ENCODE peak calls at places on chromosomes 2 and 18, in eight cellular contexts. X is psoas muscle; E is stimulated activated CD4-positive, alpha-beta T cell treated with anti-CD3 and anti-CD28 coated beads, Interleukin-2, amount 100 ng/mL, for 48 hours; Z is NCI-H524; Q is AG10803; W is activated CD4-positive, alpha-beta T cell treated with anti-CD3 and anti-CD28 coated beads, Interleukin-2, amount 10 ng/mL, durations not matched to agents 7 days and 5 days; D is glutamatergic neuron; B is left ventricle myocardium inferior. V is an unnamed sample.

GRCh38 chr2:171822520-171823297 is 71.3 kb downstream of the SLC25A12 start:
- DNase-seq in X (no peak), E (no peak), Z (no peak), Q (peak; percentile 31), W (no peak), D (no peak), B (no peak), V (no peak)

GRCh38 chr2:28406276-28407096 is 13.8 kb downstream of the FOSL2 start:
- DNase-seq in X (peak; percentile 46), E (peak; percentile 44), Z (no peak), Q (peak; percentile 42), W (peak; percentile 65), D (no peak), B (no peak), V (no peak)

GRCh38 chr2:208501217-208501616 is 94.6 kb downstream of the PTH2R start:
- DNase-seq in X (no peak), E (no peak), Z (peak; percentile 72), Q (no peak), W (no peak), D (peak; percentile 35), B (no peak), V (peak; percentile 46)

GRCh38 chr2:36572752-36573125 is 25.2 kb downstream of the FEZ2 start:
- DNase-seq in X (no peak), E (no peak), Z (no peak), Q (no peak), W (no peak), D (no peak), B (no peak), V (no peak)

GRCh38 chr18:35247412-35248249 is 6.8 kb downstream of the ZNF397 start:
- DNase-seq in X (no peak), E (no peak), Z (no peak), Q (peak; percentile 10), W (no peak), D (no peak), B (no peak), V (no peak)

GRCh38 chr2:189798312-189799029 is 14.2 kb downstream of the PMS1 start:
- DNase-seq in X (no peak), E (no peak), Z (no peak), Q (peak; percentile 71), W (no peak), D (no peak), B (no peak), V (no peak)

GRCh38 chr18:8762968-8763367 is 57.6 kb downstream of the MTCL1 start:
- DNase-seq in X (no peak), E (no peak), Z (no peak), Q (no peak), W (no peak), D (no peak), B (no peak), V (no peak)

GRCh38 chr18:70826571-70826970 is 537.7 kb downstream of the SOCS6 start:
- DNase-seq in X (no peak), E (no peak), Z (no peak), Q (no peak), W (no peak), D (no peak), B (no peak), V (no peak)

GRCh38 chr2:79573895-79574674 is 61.2 kb downstream of the CTNNA2 start:
- DNase-seq in X (no peak), E (no peak), Z (no peak), Q (no peak), W (no peak), D (no peak), B (no peak), V (no peak)

GRCh38 chr2:162824319-162824718 is 14.2 kb downstream of the KCNH7 start:
- DNase-seq in X (no peak), E (no peak), Z (no peak), Q (no peak), W (no peak), D (no peak), B (no peak), V (peak; percentile 69)

GRCh38 chr2:10347559-10347941 is 44.8 kb downstream of the HPCAL1 start:
- DNase-seq in X (no peak), E (no peak), Z (no peak), Q (no peak), W (no peak), D (no peak), B (no peak), V (no peak)

GRCh38 chr18:79516441-79516931 is 120.8 kb downstream of the NFATC1 start:
- DNase-seq in X (no peak), E (no peak), Z (no peak), Q (no peak), W (peak; percentile 18), D (no peak), B (no peak), V (no peak)

GRCh38 chr2:52880872-52881271 is 886.7 kb upstream of the CHAC2 start:
- DNase-seq in X (no peak), E (no peak), Z (no peak), Q (no peak), W (no peak), D (no peak), B (no peak), V (no peak)

GRCh38 chr2:122203523-122203922 is 448.1 kb downstream of the TSN start:
- DNase-seq in X (no peak), E (no peak), Z (peak; percentile 85), Q (peak; percentile 85), W (no peak), D (no peak), B (no peak), V (no peak)

GRCh38 chr2:96860065-96861029 is 2.5 kb upstream of the ANKRD39 start:
- DNase-seq in X (no peak), E (no peak), Z (no peak), Q (no peak), W (no peak), D (no peak), B (no peak), V (no peak)

GRCh38 chr2:8627019-8627691 is 54.7 kb upstream of the ID2 start:
- DNase-seq in X (no peak), E (no peak), Z (no peak), Q (no peak), W (no peak), D (no peak), B (no peak), V (no peak)

GRCh38 chr18:32760391-32760790 is 12.4 kb downstream of the KLHL14 start:
- DNase-seq in X (no peak), E (no peak), Z (no peak), Q (no peak), W (no peak), D (no peak), B (no peak), V (no peak)

GRCh38 chr2:234952270-234953115 is 676 bp downstream of the SH3BP4 start:
- DNase-seq in X (no peak), E (no peak), Z (peak; percentile 4), Q (no peak), W (no peak), D (peak; percentile 66), B (no peak), V (no peak)

GRCh38 chr2:2703792-2704191 is 372.7 kb upstream of the MYT1L start:
- DNase-seq in X (no peak), E (no peak), Z (no peak), Q (no peak), W (no peak), D (no peak), B (no peak), V (no peak)

GRCh38 chr18:58580623-58581022 is 48.3 kb downstream of the ALPK2 start:
- DNase-seq in X (no peak), E (no peak), Z (no peak), Q (peak; percentile 83), W (no peak), D (no peak), B (no peak), V (no peak)

GRCh38 chr2:85810376-85811172 is 56.8 kb downstream of the ATOH8 start:
- DNase-seq in X (no peak), E (no peak), Z (no peak), Q (peak; percentile 40), W (no peak), D (no peak), B (no peak), V (no peak)

V was measured in NCI-H2171.